ENCODE peak calls at places on chromosome 12, in five cellular contexts. D is trophoblast cell, F is H9, U is IMR-90, R is neuronal stem cell. P is an unnamed sample.

GRCh38 chr12:8664228-8664963 is 1.8 kb upstream of the MFAP5 start:
- DNase-seq in D (no peak), F (no peak), U (no peak), R (no peak), P (no peak)

GRCh38 chr12:121579190-121579791 is 1.5 kb downstream of the KDM2B start:
- DNase-seq in D (no peak), F (peak; percentile 46), U (no peak), R (peak; percentile 26), P (peak; percentile 59)

GRCh38 chr12:46453428-46453827 is 80.9 kb upstream of the SLC38A2 start:
- DNase-seq in D (peak; percentile 25), F (no peak), U (no peak), R (no peak), P (no peak)

GRCh38 chr12:104063712-104064030 is 660 bp upstream of the HCFC2 start:
- DNase-seq in D (peak; percentile 2), F (no peak), U (peak; percentile 61), R (no peak), P (no peak)

GRCh38 chr12:52274521-52274920 is at the start of gene KRT86:
- DNase-seq in D (no peak), F (no peak), U (no peak), R (no peak), P (no peak)

GRCh38 chr12:105860556-105861207 is 278.1 kb downstream of the NUAK1 start:
- DNase-seq in D (no peak), F (no peak), U (no peak), R (no peak), P (no peak)

GRCh38 chr12:85627584-85627983 is 208.6 kb downstream of the RASSF9 start:
- DNase-seq in D (no peak), F (no peak), U (peak; percentile 92), R (no peak), P (no peak)

GRCh38 chr12:121798807-121799174 is 5.0 kb upstream of the SETD1B start:
- DNase-seq in D (no peak), F (no peak), U (no peak), R (no peak), P (no peak)

GRCh38 chr12:22333751-22334695 is 484 bp downstream of the ST8SIA1 start:
- DNase-seq in D (no peak), F (peak; percentile 54), U (no peak), R (peak; percentile 12), P (peak; percentile 63)

GRCh38 chr12:105357162-105357691 is 26.7 kb downstream of the C12orf75 start:
- DNase-seq in D (no peak), F (no peak), U (peak; percentile 67), R (no peak), P (no peak)

GRCh38 chr12:32139064-32139421 is 32.4 kb downstream of the BICD1 start:
- DNase-seq in D (no peak), F (no peak), U (peak; percentile 66), R (no peak), P (no peak)

GRCh38 chr12:80216890-80217559 is 117.7 kb downstream of the OTOGL start:
- DNase-seq in D (no peak), F (peak; percentile 28), U (no peak), R (no peak), P (no peak)

GRCh38 chr12:57715786-57716185 is 21.9 kb downstream of the OS9 start:
- DNase-seq in D (no peak), F (no peak), U (no peak), R (no peak), P (peak; percentile 11)

GRCh38 chr12:45407188-45407850 is 191.4 kb downstream of the ANO6 start:
- DNase-seq in D (no peak), F (no peak), U (peak; percentile 83), R (no peak), P (no peak)

GRCh38 chr12:94972795-94973194 is 30.7 kb downstream of the NDUFA12 start:
- DNase-seq in D (no peak), F (no peak), U (no peak), R (no peak), P (no peak)
- H4K91ac ChIP-seq in D (no peak overlapping the region), F (no peak overlapping the region), U (no peak overlapping the region), R (no peak overlapping the region), P (no peak overlapping the region)

GRCh38 chr12:48781750-48782456 is 7.0 kb downstream of the ADCY6 start:
- DNase-seq in D (no peak), F (no peak), U (no peak), R (no peak), P (no peak)

GRCh38 chr12:48783432-48783831 is 5.5 kb downstream of the ADCY6 start:
- DNase-seq in D (no peak), F (no peak), U (no peak), R (no peak), P (no peak)

GRCh38 chr12:48779869-48780268 is 9.0 kb downstream of the ADCY6 start:
- DNase-seq in D (no peak), F (no peak), U (peak; percentile 62), R (no peak), P (no peak)

GRCh38 chr12:48780381-48781025 is 8.4 kb downstream of the ADCY6 start:
- DNase-seq in D (no peak), F (no peak), U (no peak), R (no peak), P (no peak)

DNA sequence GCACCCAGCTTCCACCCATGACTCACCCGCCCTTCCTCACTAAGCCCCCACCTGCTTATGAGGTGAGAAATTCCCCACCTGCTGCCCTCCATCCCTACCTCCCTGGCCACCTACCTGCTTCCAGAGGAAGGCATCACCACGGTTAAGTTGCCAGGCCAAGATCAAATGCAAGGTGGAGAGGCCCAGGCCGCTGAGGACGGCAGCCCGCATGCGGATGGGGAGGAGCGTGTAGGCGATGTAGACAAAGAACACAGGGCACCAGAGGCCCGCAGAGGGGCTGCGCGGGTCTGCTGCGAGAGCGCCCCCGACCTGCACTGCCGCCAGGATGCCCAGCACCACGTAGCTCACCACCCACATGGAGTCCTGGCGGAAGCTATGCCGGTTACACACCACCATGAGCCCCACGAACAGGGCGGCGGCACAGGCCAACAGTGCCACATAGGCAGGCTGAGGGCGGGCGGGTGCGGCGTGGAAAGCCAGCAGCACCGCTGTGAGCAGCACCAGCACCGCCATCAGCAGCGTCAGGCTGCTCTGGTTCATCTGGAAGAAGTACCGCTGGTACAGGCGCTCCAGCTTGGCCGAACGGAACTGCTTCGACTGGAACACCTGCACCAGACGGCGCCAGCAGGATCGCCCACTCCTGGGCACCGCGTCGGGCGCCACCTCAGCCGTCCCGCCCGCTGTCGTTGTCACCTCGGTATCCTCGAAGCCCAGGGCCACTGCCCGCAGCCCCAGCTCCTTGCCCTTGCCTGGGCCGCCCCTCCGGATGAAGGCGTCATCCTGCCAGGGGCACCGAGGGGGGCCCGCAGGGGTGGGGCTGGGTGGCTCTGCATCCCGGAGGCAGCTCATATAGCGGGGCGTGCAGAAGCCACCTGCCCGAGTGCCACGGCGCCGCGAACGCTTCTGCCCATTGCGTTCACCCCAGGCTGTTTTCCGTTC is 6.2 kb downstream of the ADCY6 start:
- DNase-seq in D (no peak), F (no peak), U (no peak), R (no peak), P (no peak)
- H4K91ac ChIP-seq in D (no peak overlapping the region), F (no peak overlapping the region), U (no peak overlapping the region), R (no peak overlapping the region), P (no peak overlapping the region)

DNA sequence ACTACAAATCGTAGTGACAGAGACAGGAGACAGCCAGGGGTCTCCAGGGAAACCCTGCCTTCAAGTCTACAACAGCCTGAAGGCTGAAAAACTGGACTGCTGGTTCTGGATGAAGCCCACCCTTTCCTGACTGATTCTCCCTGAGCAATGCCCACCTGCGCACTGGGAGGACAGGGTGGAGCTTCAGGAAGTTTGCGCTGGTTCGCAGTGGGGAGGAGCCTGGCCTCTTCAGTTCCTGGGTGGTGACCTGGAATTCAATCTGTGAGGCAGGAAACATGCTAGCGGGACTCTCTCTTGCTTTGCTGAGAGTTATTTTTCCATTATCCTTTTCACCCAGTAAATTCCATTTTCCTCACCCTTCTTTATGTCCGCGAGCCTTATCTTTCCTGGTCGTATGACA is 600.8 kb downstream of the TRHDE start:
- DNase-seq in D (no peak), F (peak; percentile 40), U (no peak), R (no peak), P (peak; percentile 45)
- H4K91ac ChIP-seq in D (no peak overlapping the region), F (no peak overlapping the region), U (no peak overlapping the region), R (no peak overlapping the region), P (no peak overlapping the region)

GRCh38 chr12:114666746-114667668 is 17.0 kb downstream of the TBX3 start:
- DNase-seq in D (no peak), F (peak; percentile 63), U (no peak), R (no peak), P (peak; percentile 72)
- H4K91ac ChIP-seq in D (peak overlapping the region; percentile 88), F (no peak overlapping the region), U (peak overlapping the region; percentile 59), R (no peak overlapping the region), P (no peak overlapping the region)